ENCODE peak calls at places on chromosomes 1 and 21, in six cellular contexts. One of them, this sample, is unnamed.

GRCh38 chr1:201282931-201283829 is at the start of gene PKP1:
- DNase-seq in hepatocyte: peak
- DNase-seq in fibroblast of lung: peak
- DNase-seq in PC-3: peak
- DNase-seq in DND-41: no peak
- DNase-seq in HCT116: no peak
- DNase-seq in this sample: peak

GRCh38 chr1:70847013-70847412 is 200.6 kb downstream of the PTGER3 start:
- DNase-seq in hepatocyte: no peak
- DNase-seq in fibroblast of lung: no peak
- DNase-seq in PC-3: no peak
- DNase-seq in DND-41: no peak
- DNase-seq in HCT116: no peak
- DNase-seq in this sample: peak

GRCh38 chr21:39048064-39048463 is 135.2 kb downstream of the PSMG1 start:
- DNase-seq in hepatocyte: peak
- DNase-seq in fibroblast of lung: peak
- DNase-seq in PC-3: peak
- DNase-seq in DND-41: no peak
- DNase-seq in HCT116: no peak
- DNase-seq in this sample: peak

GRCh38 chr1:221418346-221418745 is 323.5 kb downstream of the DUSP10 start:
- DNase-seq in hepatocyte: no peak
- DNase-seq in fibroblast of lung: no peak
- DNase-seq in PC-3: no peak
- DNase-seq in DND-41: no peak
- DNase-seq in HCT116: no peak
- DNase-seq in this sample: no peak

GRCh38 chr1:118101445-118101844 is 83.6 kb downstream of the SPAG17 start:
- DNase-seq in hepatocyte: no peak
- DNase-seq in fibroblast of lung: no peak
- DNase-seq in PC-3: peak
- DNase-seq in DND-41: no peak
- DNase-seq in HCT116: no peak
- DNase-seq in this sample: no peak

GRCh38 chr21:41425954-41426655 is at the start of gene MX1:
- DNase-seq in hepatocyte: peak
- DNase-seq in fibroblast of lung: peak
- DNase-seq in PC-3: peak
- DNase-seq in DND-41: peak
- DNase-seq in HCT116: no peak
- DNase-seq in this sample: peak

GRCh38 chr1:110059133-110059863 is 11.2 kb downstream of the ALX3 start:
- DNase-seq in hepatocyte: no peak
- DNase-seq in fibroblast of lung: no peak
- DNase-seq in PC-3: no peak
- DNase-seq in DND-41: no peak
- DNase-seq in HCT116: no peak
- DNase-seq in this sample: no peak

GRCh38 chr1:115074839-115075534 is 14.3 kb downstream of the TSPAN2 start:
- DNase-seq in hepatocyte: no peak
- DNase-seq in fibroblast of lung: no peak
- DNase-seq in PC-3: no peak
- DNase-seq in DND-41: no peak
- DNase-seq in HCT116: no peak
- DNase-seq in this sample: no peak

DNA sequence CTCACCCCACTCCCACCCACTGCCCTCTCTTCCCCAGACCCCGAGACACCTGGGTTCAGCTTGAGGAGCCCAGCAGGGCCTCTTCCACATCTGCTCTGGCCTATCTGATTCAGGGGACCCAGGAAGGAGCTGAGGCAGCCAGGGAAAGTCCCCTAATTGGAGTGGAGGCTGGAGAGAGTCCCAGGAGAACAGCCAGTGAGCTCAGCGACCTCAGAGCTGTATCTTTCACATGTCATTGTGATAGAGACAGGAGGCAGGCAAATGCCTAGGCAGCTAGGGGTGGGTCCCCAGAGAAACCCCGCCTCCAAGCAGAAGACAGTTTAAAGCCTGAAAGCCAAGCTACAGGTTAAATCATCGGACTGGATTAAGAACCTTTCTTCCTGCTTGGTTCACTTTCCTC is 122.7 kb downstream of the MATN1 start:
- DNase-seq in hepatocyte: no peak
- DNase-seq in fibroblast of lung: no peak
- DNase-seq in PC-3: no peak
- DNase-seq in DND-41: no peak
- DNase-seq in HCT116: no peak
- DNase-seq in this sample: peak
- TF ChIP-seq EZH2 in hepatocyte: no peak
- TF ChIP-seq EZH2 in fibroblast of lung: no peak
- TF ChIP-seq EZH2 in PC-3: no peak
- TF ChIP-seq EZH2 in DND-41: no peak
- TF ChIP-seq EZH2 in HCT116: no peak
- TF ChIP-seq EZH2 in this sample: no peak

GRCh38 chr1:16148329-16149092 is 7.4 kb downstream of the EPHA2 start:
- DNase-seq in hepatocyte: no peak
- DNase-seq in fibroblast of lung: no peak
- DNase-seq in PC-3: no peak
- DNase-seq in DND-41: no peak
- DNase-seq in HCT116: no peak
- DNase-seq in this sample: no peak
- H3K4me2 ChIP-seq in hepatocyte: no peak
- H3K4me2 ChIP-seq in fibroblast of lung: no peak
- H3K4me2 ChIP-seq in PC-3: peak
- H3K4me2 ChIP-seq in DND-41: no peak
- H3K4me2 ChIP-seq in HCT116: peak
- H3K4me2 ChIP-seq in this sample: no peak

DNA sequence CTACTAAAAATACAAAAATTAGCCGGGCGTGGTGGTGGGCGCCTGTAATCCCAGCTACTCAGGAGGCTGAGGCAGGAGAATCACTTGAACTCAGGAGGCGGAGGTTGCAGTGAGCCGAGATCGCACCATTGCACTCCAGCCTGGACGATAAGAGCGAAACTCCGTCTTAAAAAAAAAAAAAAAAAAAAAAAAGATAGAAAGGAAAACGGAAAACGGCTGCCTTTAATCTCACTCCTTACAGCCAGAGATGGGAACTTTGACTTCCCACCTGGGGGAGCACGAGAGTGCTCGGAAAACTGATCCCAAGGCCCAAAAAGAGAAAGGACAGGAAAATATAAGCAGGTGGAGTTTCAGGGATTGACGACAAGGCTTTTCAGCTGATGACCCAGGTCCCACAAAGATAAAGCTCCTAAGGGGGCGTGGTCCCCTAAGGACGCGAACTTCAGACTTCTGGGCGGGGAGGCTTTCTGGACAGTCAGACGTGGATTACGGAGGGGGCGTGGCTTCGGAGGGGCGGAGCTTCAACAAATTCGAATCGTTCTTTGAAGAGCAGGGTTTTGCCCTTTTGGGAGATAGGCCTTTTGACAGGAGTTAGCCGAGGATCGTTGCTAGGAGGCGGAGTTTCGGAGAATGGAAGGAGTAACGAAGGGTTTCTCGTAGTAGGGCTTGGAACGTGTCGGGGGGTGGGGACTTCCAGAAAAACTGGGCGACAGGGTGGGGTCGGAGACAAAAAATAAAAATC is 966 bp upstream of the CKS1B start:
- DNase-seq in hepatocyte: peak
- DNase-seq in fibroblast of lung: peak
- DNase-seq in PC-3: peak
- DNase-seq in DND-41: peak
- DNase-seq in HCT116: peak
- DNase-seq in this sample: peak
- TF ChIP-seq CTCF in hepatocyte: peak
- TF ChIP-seq CTCF in fibroblast of lung: peak
- TF ChIP-seq CTCF in PC-3: peak
- TF ChIP-seq CTCF in DND-41: peak
- TF ChIP-seq CTCF in HCT116: no peak
- TF ChIP-seq CTCF in this sample: peak

DNA sequence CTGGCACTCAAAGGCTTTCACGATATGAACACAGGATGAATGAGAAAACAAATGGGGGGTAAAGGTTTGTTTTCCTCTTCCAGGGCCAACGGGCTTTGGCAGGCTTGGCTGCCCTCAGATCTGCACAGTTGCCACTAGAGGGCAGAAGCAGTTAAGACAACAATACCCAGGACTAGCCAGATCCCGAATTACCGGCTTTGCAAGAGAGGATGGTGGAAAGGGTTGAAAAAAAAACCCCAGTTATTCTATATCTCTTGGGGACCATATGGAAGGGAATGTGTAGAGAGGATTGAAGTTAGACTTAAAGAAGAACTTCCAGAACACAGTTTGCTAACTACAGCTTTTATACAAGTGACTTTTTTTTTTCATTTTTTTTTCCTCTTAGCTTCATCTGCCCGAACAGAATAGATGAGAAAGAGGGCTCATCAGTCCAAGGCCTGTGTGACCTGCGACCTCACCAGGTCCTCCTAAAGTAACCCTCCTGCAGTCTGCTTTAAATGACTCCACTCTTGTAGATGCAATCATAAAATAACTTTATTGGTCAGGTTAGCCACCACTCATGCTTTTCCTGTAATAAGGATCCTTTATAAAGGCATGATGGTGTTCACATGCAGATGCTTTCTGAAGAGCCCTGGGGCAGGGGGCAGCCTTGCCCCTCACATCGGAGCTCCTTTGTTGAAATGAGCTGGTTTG is 10.7 kb downstream of the FMOD start:
- DNase-seq in hepatocyte: peak
- DNase-seq in fibroblast of lung: peak
- DNase-seq in PC-3: peak
- DNase-seq in DND-41: peak
- DNase-seq in HCT116: peak
- DNase-seq in this sample: peak
- TF ChIP-seq EZH2 in hepatocyte: no peak
- TF ChIP-seq EZH2 in fibroblast of lung: peak
- TF ChIP-seq EZH2 in PC-3: no peak
- TF ChIP-seq EZH2 in DND-41: peak
- TF ChIP-seq EZH2 in HCT116: no peak
- TF ChIP-seq EZH2 in this sample: peak

DNA sequence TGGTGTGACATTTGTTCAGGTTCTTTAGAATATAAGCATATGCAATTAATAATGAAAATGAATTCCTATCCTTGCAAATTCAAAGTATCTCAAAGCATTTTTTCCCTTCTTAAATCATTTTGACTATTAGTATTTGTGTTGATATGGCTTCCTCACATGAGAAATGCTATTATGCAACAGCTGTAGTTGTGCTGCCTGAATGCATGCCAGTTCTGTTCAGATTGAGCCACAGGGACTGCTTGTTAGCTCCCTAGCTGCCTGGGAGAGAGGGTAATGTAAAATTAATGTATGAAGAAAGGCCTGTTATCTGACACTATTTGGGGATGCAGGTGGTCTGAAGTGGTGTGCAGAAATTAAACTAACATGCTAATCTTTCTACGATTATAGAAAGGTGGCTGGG is 45.5 kb downstream of the CACHD1 start:
- DNase-seq in hepatocyte: peak
- DNase-seq in fibroblast of lung: peak
- DNase-seq in PC-3: no peak
- DNase-seq in DND-41: no peak
- DNase-seq in HCT116: no peak
- DNase-seq in this sample: no peak
- H3K4me2 ChIP-seq in hepatocyte: peak
- H3K4me2 ChIP-seq in fibroblast of lung: peak
- H3K4me2 ChIP-seq in PC-3: no peak
- H3K4me2 ChIP-seq in DND-41: no peak
- H3K4me2 ChIP-seq in HCT116: no peak
- H3K4me2 ChIP-seq in this sample: no peak

GRCh38 chr1:41780322-41780721 is 138.4 kb downstream of the HIVEP3 start:
- DNase-seq in hepatocyte: no peak
- DNase-seq in fibroblast of lung: no peak
- DNase-seq in PC-3: no peak
- DNase-seq in DND-41: no peak
- DNase-seq in HCT116: no peak
- DNase-seq in this sample: no peak

GRCh38 chr1:41775961-41776585 is 142.6 kb downstream of the HIVEP3 start:
- DNase-seq in hepatocyte: no peak
- DNase-seq in fibroblast of lung: no peak
- DNase-seq in PC-3: no peak
- DNase-seq in DND-41: no peak
- DNase-seq in HCT116: no peak
- DNase-seq in this sample: no peak

GRCh38 chr1:41776896-41777431 is 141.8 kb downstream of the HIVEP3 start:
- DNase-seq in hepatocyte: peak
- DNase-seq in fibroblast of lung: no peak
- DNase-seq in PC-3: no peak
- DNase-seq in DND-41: no peak
- DNase-seq in HCT116: no peak
- DNase-seq in this sample: no peak

GRCh38 chr1:41780916-41781315 is 137.8 kb downstream of the HIVEP3 start:
- DNase-seq in hepatocyte: no peak
- DNase-seq in fibroblast of lung: no peak
- DNase-seq in PC-3: no peak
- DNase-seq in DND-41: no peak
- DNase-seq in HCT116: no peak
- DNase-seq in this sample: no peak

GRCh38 chr1:41779350-41779749 is 139.4 kb downstream of the HIVEP3 start:
- DNase-seq in hepatocyte: no peak
- DNase-seq in fibroblast of lung: no peak
- DNase-seq in PC-3: no peak
- DNase-seq in DND-41: no peak
- DNase-seq in HCT116: no peak
- DNase-seq in this sample: no peak
- TF ChIP-seq CTCF in hepatocyte: no peak
- TF ChIP-seq CTCF in fibroblast of lung: peak
- TF ChIP-seq CTCF in PC-3: no peak
- TF ChIP-seq CTCF in DND-41: peak
- TF ChIP-seq CTCF in HCT116: peak
- TF ChIP-seq CTCF in this sample: peak

DNA sequence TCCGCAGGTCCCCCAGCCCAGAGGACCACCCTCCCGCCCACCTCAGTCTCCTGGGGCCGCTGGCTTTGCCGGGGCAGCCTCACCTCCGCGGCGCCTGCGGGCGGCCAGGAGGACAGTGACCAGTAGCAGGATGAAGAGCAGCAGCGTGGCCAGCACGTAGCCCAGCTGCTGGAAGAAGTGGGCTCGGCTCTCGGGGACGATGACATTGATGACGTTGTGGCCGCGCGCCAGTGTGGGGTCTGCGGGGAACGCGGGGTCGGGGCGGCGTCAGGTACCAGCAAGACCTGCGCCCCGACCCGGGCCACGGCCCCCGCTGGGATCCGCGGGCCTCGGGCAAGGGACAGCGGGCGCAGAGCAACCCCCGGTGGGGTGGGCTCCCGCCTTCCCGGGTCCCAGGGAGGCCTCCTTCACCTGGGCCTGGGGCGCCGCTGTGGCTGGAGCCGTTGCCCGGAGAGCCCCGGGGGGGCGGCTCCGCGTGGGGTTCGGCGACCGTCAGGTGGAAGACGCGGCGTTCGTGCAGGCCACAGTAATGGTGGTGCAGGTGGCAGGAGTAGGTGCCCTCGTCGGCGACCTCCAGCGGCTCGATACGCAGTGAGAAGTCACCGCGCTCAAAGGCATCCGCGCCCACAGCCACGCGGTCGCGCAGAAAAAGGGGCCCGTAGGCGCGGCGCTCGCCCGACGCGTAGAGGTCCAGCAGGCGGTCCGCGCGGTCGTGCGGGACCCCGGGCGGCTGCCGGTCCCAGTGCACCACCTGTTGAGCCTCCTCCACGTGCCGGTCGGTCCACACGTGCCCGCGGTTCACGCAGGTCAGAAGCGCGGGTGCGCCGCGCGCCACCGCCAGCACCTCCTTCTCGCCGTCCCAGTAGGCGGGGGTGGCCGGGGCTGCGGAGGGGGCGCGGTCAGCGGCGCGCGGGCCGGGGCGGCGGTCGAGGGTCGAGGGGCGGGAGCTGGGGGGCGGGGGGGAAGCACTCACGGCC is 3.8 kb downstream of the MXRA8 start:
- DNase-seq in hepatocyte: no peak
- DNase-seq in fibroblast of lung: no peak
- DNase-seq in PC-3: no peak
- DNase-seq in DND-41: no peak
- DNase-seq in HCT116: no peak
- DNase-seq in this sample: no peak
- TF ChIP-seq EZH2 in hepatocyte: no peak
- TF ChIP-seq EZH2 in fibroblast of lung: no peak
- TF ChIP-seq EZH2 in PC-3: no peak
- TF ChIP-seq EZH2 in DND-41: no peak
- TF ChIP-seq EZH2 in HCT116: no peak
- TF ChIP-seq EZH2 in this sample: peak